ENCODE peak calls at places on chromosome 13, in ten cellular contexts. V is heart left ventricle, Q is colonic mucosa, U is HAP-1, T is uterus, N is lower lobe of right lung, W is esophagus squamous epithelium, F is GM23248, X is heart right ventricle, G is prostate gland. Z is an unnamed sample. For H3K27me3, the result is how much of the 10 kb centered on the place peaks cover.

GRCh38 chr13:42229287-42229686 is 42.7 kb upstream of the AKAP11 start:
- DNase-seq in Q (no peak), N (no peak), W (no peak), F (no peak), T (no peak), X (no peak), U (peak), G (no peak), V (no peak), Z (no peak)

GRCh38 chr13:113939905-113940339 is 34.0 kb downstream of the C13orf46 start:
- DNase-seq in U (no peak), V (no peak), Q (no peak), W (no peak), T (no peak), X (no peak), N (no peak), G (no peak), F (no peak), Z (no peak)

GRCh38 chr13:23411706-23412105 is 21.8 kb downstream of the SACS start:
- DNase-seq in F (no peak), G (no peak), V (no peak), N (no peak), T (no peak), Q (no peak), X (peak), W (no peak), U (no peak), Z (peak)

GRCh38 chr13:40145139-40145538 is 489.7 kb downstream of the COG6 start:
- DNase-seq in U (no peak), Q (no peak), W (no peak), T (no peak), G (no peak), F (no peak), V (no peak), X (no peak), N (no peak), Z (no peak)

GRCh38 chr13:34076943-34077703 is 259.2 kb downstream of the RFC3 start:
- DNase-seq in Q (no peak), G (no peak), T (no peak), V (no peak), X (no peak), U (peak), F (peak), W (no peak), N (no peak), Z (no peak)

GRCh38 chr13:78657699-78658629 is 991 bp downstream of the OBI1 start:
- DNase-seq in F (peak), W (no peak), T (no peak), Q (no peak), V (no peak), G (no peak), X (no peak), N (no peak), U (peak), Z (no peak)

GRCh38 chr13:49877629-49878218 is 58.4 kb downstream of the SPRYD7 start:
- DNase-seq in V (no peak), U (no peak), F (no peak), T (no peak), G (no peak), X (no peak), W (no peak), Q (no peak), N (no peak), Z (no peak)

GRCh38 chr13:35888327-35888940 is 242.7 kb downstream of the DCLK1 start:
- DNase-seq in N (no peak), F (no peak), T (peak), U (no peak), X (no peak), W (no peak), G (no peak), Q (no peak), V (no peak), Z (no peak)

GRCh38 chr13:99501952-99502310 is 659 bp downstream of the TM9SF2 start:
- DNase-seq in N (peak), Q (peak), W (no peak), V (no peak), U (no peak), G (peak), T (no peak), X (no peak), F (peak), Z (peak)

GRCh38 chr13:98937911-98938381 is 39.9 kb downstream of the DOCK9 start:
- DNase-seq in W (no peak), N (no peak), T (no peak), G (no peak), U (no peak), X (no peak), F (no peak), Q (no peak), V (no peak), Z (no peak)

GRCh38 chr13:99296270-99296865 is 10.8 kb downstream of the GPR183 start:
- DNase-seq in X (no peak), F (no peak), N (no peak), G (no peak), V (no peak), T (no peak), U (no peak), Q (no peak), W (no peak), Z (no peak)

GRCh38 chr13:50892162-50892944 is 17.2 kb upstream of the RNASEH2B start:
- DNase-seq in T (no peak), G (no peak), W (no peak), Q (no peak), X (no peak), F (no peak), N (no peak), V (no peak), U (no peak), Z (no peak)

GRCh38 chr13:114100446-114101320 is 31.7 kb downstream of the RASA3 start:
- DNase-seq in F (peak), U (no peak), X (no peak), V (peak), Q (no peak), G (no peak), T (peak), W (no peak), N (peak), Z (no peak)

GRCh38 chr13:44132710-44133109 is 240.9 kb upstream of the SERP2 start:
- DNase-seq in Q (no peak), W (no peak), X (peak), F (peak), V (peak), T (peak), N (peak), U (no peak), G (no peak), Z (no peak)

GRCh38 chr13:26017932-26018690 is 33.7 kb downstream of the SHISA2 start:
- DNase-seq in T (no peak), V (no peak), N (no peak), G (no peak), U (no peak), X (no peak), F (peak), W (no peak), Q (no peak), Z (peak)

GRCh38 chr13:20193924-20194631 is 1.3 kb upstream of the GJB2 start:
- DNase-seq in V (no peak), X (no peak), F (peak), Q (no peak), U (no peak), W (no peak), G (no peak), T (no peak), N (no peak), Z (no peak)
- H3K27me3 ChIP-seq in V (half or more), X (half or more), F (under half), Q (under half), U (under half), W (under half), G (under half), T (under half), N (half or more), Z (under half)

GRCh38 chr13:97505022-97505421 is 71.1 kb downstream of the RAP2A start:
- DNase-seq in G (no peak), X (no peak), W (no peak), Q (no peak), N (no peak), U (no peak), T (no peak), F (no peak), V (no peak), Z (no peak)
- H3K27me3 ChIP-seq in G (under half), X (under half), W (under half), Q (under half), N (under half), U (under half), T (under half), F (under half), V (under half), Z (under half)

GRCh38 chr13:45775401-45775963 is 73.4 kb downstream of the CBY2 start:
- DNase-seq in X (no peak), U (peak), N (no peak), Q (no peak), V (no peak), G (no peak), T (no peak), F (no peak), W (no peak), Z (no peak)

GRCh38 chr13:45773944-45774343 is 71.8 kb downstream of the CBY2 start:
- DNase-seq in W (no peak), U (no peak), V (no peak), G (no peak), Q (no peak), N (no peak), T (no peak), F (no peak), X (no peak), Z (no peak)

GRCh38 chr13:45770886-45771285 is 68.8 kb downstream of the CBY2 start:
- DNase-seq in W (no peak), N (no peak), T (no peak), U (no peak), Q (no peak), G (no peak), V (no peak), X (no peak), F (no peak), Z (no peak)

GRCh38 chr13:45769072-45769471 is 67.0 kb downstream of the CBY2 start:
- DNase-seq in X (no peak), Q (no peak), U (peak), T (no peak), F (no peak), G (no peak), W (no peak), V (no peak), N (no peak), Z (no peak)

GRCh38 chr13:45773236-45773635 is 71.1 kb downstream of the CBY2 start:
- DNase-seq in U (peak), V (no peak), W (no peak), T (no peak), G (no peak), X (no peak), N (no peak), Q (no peak), F (peak), Z (no peak)
- H3K27me3 ChIP-seq in U (under half), V (under half), W (under half), T (under half), G (under half), X (under half), N (under half), Q (under half), F (under half), Z (under half)

GRCh38 chr13:52847682-52848432 is 583 bp downstream of the PCDH8 start:
- DNase-seq in Q (no peak), F (no peak), X (no peak), G (no peak), W (no peak), T (no peak), N (no peak), U (no peak), V (no peak), Z (no peak)
- H3K27me3 ChIP-seq in Q (half or more), F (under half), X (half or more), G (under half), W (under half), T (under half), N (half or more), U (under half), V (half or more), Z (under half)

GRCh38 chr13:94968040-94968756 is 255.9 kb upstream of the SOX21 start:
- DNase-seq in Q (no peak), V (no peak), G (no peak), W (no peak), N (no peak), F (peak), T (no peak), X (no peak), U (peak), Z (no peak)

GRCh38 chr13:94967183-94968039 is 255.1 kb upstream of the SOX21 start:
- DNase-seq in W (no peak), G (no peak), F (peak), U (peak), N (no peak), V (no peak), T (no peak), Q (no peak), X (no peak), Z (peak)

GRCh38 chr13:94972262-94972661 is 259.9 kb upstream of the SOX21 start:
- DNase-seq in F (no peak), W (no peak), X (no peak), Q (no peak), V (no peak), N (no peak), U (no peak), G (no peak), T (no peak), Z (no peak)

GRCh38 chr13:94966380-94966779 is 254.0 kb upstream of the SOX21 start:
- DNase-seq in V (no peak), G (no peak), Q (no peak), N (no peak), X (no peak), T (no peak), W (no peak), U (peak), F (no peak), Z (no peak)

GRCh38 chr13:94968757-94969086 is 256.4 kb upstream of the SOX21 start:
- DNase-seq in F (no peak), X (no peak), G (no peak), T (no peak), N (no peak), V (no peak), U (peak), Q (no peak), W (no peak), Z (no peak)
- H3K27me3 ChIP-seq in F (half or more), X (half or more), G (under half), T (under half), N (half or more), V (half or more), U (under half), Q (under half), W (under half), Z (under half)

GRCh38 chr13:76886005-76886291 is 257 bp downstream of the KCTD12 start:
- DNase-seq in W (no peak), G (no peak), F (no peak), U (no peak), Q (no peak), V (no peak), T (peak), N (no peak), X (no peak), Z (no peak)

GRCh38 chr13:76885203-76886004 is 801 bp downstream of the KCTD12 start:
- DNase-seq in F (peak), N (peak), U (no peak), T (peak), X (peak), Q (peak), V (peak), W (peak), G (peak), Z (peak)

GRCh38 chr13:76884167-76884566 is 2.0 kb downstream of the KCTD12 start:
- DNase-seq in U (no peak), T (peak), V (peak), W (no peak), G (no peak), X (peak), Q (peak), F (peak), N (peak), Z (peak)

GRCh38 chr13:76886292-76887061 is at the start of gene KCTD12:
- DNase-seq in V (peak), T (peak), W (peak), X (peak), G (peak), F (peak), N (peak), Q (peak), U (peak), Z (peak)

DNA sequence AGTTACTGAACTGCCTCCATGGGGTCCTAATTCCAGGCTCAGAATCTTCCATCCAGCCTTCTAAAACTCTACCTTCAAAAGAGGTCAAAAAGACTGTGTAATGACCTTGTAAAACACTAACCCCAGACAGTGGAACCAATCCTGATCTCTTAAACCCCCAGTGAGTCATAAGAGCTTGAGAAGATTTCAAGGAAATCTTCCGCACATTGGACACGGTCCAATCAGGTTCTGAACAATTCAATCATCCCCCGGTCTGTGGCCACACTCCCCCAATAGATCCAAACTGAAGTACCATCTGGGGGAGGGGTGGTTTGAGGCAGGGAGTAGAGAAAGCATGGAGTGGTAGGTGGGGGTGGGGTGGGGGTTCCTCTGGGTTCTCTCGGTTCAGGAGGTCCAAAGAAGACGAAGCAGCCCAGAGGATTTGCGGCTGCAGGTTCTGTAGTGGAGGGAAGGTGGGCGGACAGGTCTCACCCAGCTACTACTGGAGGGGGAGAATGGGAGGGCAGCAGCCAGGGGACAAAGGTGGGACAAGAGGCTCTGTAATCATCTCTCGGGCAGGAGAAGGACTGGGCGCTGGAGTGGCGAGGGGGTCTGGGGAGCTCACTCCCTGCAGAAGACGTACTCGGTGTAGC is 1.5 kb downstream of the KCTD12 start:
- DNase-seq in V (peak), W (no peak), T (peak), U (no peak), G (no peak), N (no peak), Q (peak), F (peak), X (peak), Z (peak)
- H3K27me3 ChIP-seq in V (under half), W (under half), T (under half), U (under half), G (under half), N (under half), Q (under half), F (under half), X (under half), Z (under half)

DNA sequence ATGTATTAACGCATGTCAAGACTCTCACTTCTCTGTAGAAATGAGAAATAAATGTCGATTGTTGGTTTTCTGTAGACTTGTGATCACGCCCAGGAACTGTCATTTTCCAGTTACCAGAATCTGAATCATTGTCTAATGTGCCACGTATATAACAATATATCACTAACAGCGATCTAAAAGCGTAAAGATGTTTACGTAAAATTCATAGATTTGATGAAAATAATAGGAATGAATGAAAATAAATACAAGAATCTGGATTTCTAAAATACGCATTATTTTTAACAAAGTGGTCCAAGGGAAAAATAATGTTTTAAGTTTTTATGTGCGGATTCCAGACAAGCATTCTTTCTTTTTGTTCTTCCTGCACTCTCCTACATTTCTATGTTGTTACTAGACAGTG is 13.9 kb downstream of the CDX2 start:
- DNase-seq in F (no peak), G (no peak), N (no peak), T (no peak), Q (no peak), X (no peak), V (no peak), W (no peak), U (no peak), Z (no peak)
- H3K27me3 ChIP-seq in F (half or more), G (under half), N (half or more), T (under half), Q (under half), X (half or more), V (half or more), W (under half), U (under half), Z (under half)

GRCh38 chr13:109737046-109737573 is 49.3 kb downstream of the IRS2 start:
- DNase-seq in Q (no peak), N (no peak), T (no peak), F (no peak), X (peak), V (peak), W (no peak), U (no peak), G (no peak), Z (no peak)

GRCh38 chr13:109738298-109738746 is 48.1 kb downstream of the IRS2 start:
- DNase-seq in V (no peak), Q (no peak), W (no peak), G (no peak), N (no peak), U (no peak), F (no peak), T (no peak), X (no peak), Z (no peak)

GRCh38 chr13:109735567-109735966 is 50.8 kb downstream of the IRS2 start:
- DNase-seq in U (no peak), F (no peak), X (no peak), W (no peak), V (no peak), N (no peak), G (no peak), T (no peak), Q (no peak), Z (no peak)

GRCh38 chr13:109740121-109740520 is 46.3 kb downstream of the IRS2 start:
- DNase-seq in F (no peak), U (no peak), W (no peak), Q (no peak), N (no peak), T (no peak), V (no peak), X (no peak), G (no peak), Z (no peak)

GRCh38 chr13:109737606-109738005 is 48.8 kb downstream of the IRS2 start:
- DNase-seq in X (no peak), T (no peak), F (peak), N (no peak), G (no peak), W (no peak), U (no peak), Q (no peak), V (no peak), Z (no peak)
- H3K27me3 ChIP-seq in X (under half), T (under half), F (under half), N (under half), G (under half), W (under half), U (under half), Q (under half), V (under half), Z (under half)

Z was measured in thyroid gland.